ENCODE peak calls at places on chromosomes 5 and 9, in eight cellular contexts. One of them, this sample, is unnamed.

GRCh38 chr9:82168585-82168984 is 180.0 kb downstream of the SPATA31D1 start:
- DNase-seq in AG09309: no peak
- DNase-seq in PC-9: peak
- DNase-seq in fibroblast of lung: peak
- DNase-seq in H1: no peak
- DNase-seq in suprapubic skin: no peak
- DNase-seq in GM12865: no peak
- DNase-seq in heart left ventricle: no peak
- DNase-seq in this sample: peak

GRCh38 chr9:133090752-133091325 is 29.1 kb downstream of the CEL start:
- DNase-seq in H1: no peak
- DNase-seq in suprapubic skin: no peak
- DNase-seq in heart left ventricle: no peak
- DNase-seq in fibroblast of lung: no peak
- DNase-seq in GM12865: no peak
- DNase-seq in PC-9: no peak
- DNase-seq in AG09309: no peak
- DNase-seq in this sample: no peak

GRCh38 chr9:19057033-19057432 is 7.8 kb downstream of the RRAGA start:
- DNase-seq in AG09309: no peak
- DNase-seq in suprapubic skin: no peak
- DNase-seq in H1: no peak
- DNase-seq in fibroblast of lung: no peak
- DNase-seq in GM12865: no peak
- DNase-seq in heart left ventricle: no peak
- DNase-seq in PC-9: no peak
- DNase-seq in this sample: no peak

GRCh38 chr5:112077180-112077579 is 320.2 kb upstream of the NREP start:
- DNase-seq in suprapubic skin: no peak
- DNase-seq in PC-9: no peak
- DNase-seq in H1: no peak
- DNase-seq in fibroblast of lung: peak
- DNase-seq in GM12865: peak
- DNase-seq in heart left ventricle: no peak
- DNase-seq in AG09309: no peak
- DNase-seq in this sample: peak

GRCh38 chr9:105385372-105385985 is 62.4 kb upstream of the FSD1L start:
- DNase-seq in suprapubic skin: no peak
- DNase-seq in AG09309: no peak
- DNase-seq in heart left ventricle: peak
- DNase-seq in PC-9: no peak
- DNase-seq in GM12865: peak
- DNase-seq in fibroblast of lung: no peak
- DNase-seq in H1: no peak
- DNase-seq in this sample: peak

GRCh38 chr5:139565411-139566305 is 4.5 kb downstream of the UBE2D2 start:
- DNase-seq in PC-9: no peak
- DNase-seq in heart left ventricle: no peak
- DNase-seq in GM12865: peak
- DNase-seq in fibroblast of lung: no peak
- DNase-seq in suprapubic skin: no peak
- DNase-seq in H1: no peak
- DNase-seq in AG09309: no peak
- DNase-seq in this sample: peak

GRCh38 chr9:94928696-94929372 is 202.3 kb downstream of the AOPEP start:
- DNase-seq in suprapubic skin: no peak
- DNase-seq in AG09309: no peak
- DNase-seq in H1: no peak
- DNase-seq in fibroblast of lung: no peak
- DNase-seq in GM12865: no peak
- DNase-seq in PC-9: no peak
- DNase-seq in heart left ventricle: no peak
- DNase-seq in this sample: peak

GRCh38 chr5:172164773-172165212 is 23.2 kb downstream of the STK10 start:
- DNase-seq in heart left ventricle: no peak
- DNase-seq in suprapubic skin: no peak
- DNase-seq in fibroblast of lung: peak
- DNase-seq in PC-9: no peak
- DNase-seq in H1: no peak
- DNase-seq in AG09309: no peak
- DNase-seq in GM12865: no peak
- DNase-seq in this sample: no peak

GRCh38 chr5:68698025-68698940 is 395.5 kb upstream of the SLC30A5 start:
- DNase-seq in PC-9: no peak
- DNase-seq in GM12865: no peak
- DNase-seq in AG09309: no peak
- DNase-seq in H1: no peak
- DNase-seq in fibroblast of lung: no peak
- DNase-seq in heart left ventricle: no peak
- DNase-seq in suprapubic skin: no peak
- DNase-seq in this sample: no peak

GRCh38 chr9:1759009-1759408 is 256.1 kb upstream of the SMARCA2 start:
- DNase-seq in heart left ventricle: no peak
- DNase-seq in GM12865: peak
- DNase-seq in AG09309: no peak
- DNase-seq in H1: no peak
- DNase-seq in suprapubic skin: no peak
- DNase-seq in fibroblast of lung: no peak
- DNase-seq in PC-9: no peak
- DNase-seq in this sample: no peak

GRCh38 chr9:126307306-126308061 is 19.1 kb upstream of the MVB12B start:
- DNase-seq in AG09309: no peak
- DNase-seq in GM12865: no peak
- DNase-seq in heart left ventricle: no peak
- DNase-seq in PC-9: no peak
- DNase-seq in fibroblast of lung: no peak
- DNase-seq in H1: no peak
- DNase-seq in suprapubic skin: no peak
- DNase-seq in this sample: no peak

GRCh38 chr9:137294091-137294683 is 7.9 kb downstream of the NRARP start:
- DNase-seq in PC-9: peak
- DNase-seq in suprapubic skin: no peak
- DNase-seq in AG09309: no peak
- DNase-seq in heart left ventricle: no peak
- DNase-seq in fibroblast of lung: peak
- DNase-seq in GM12865: peak
- DNase-seq in H1: peak
- DNase-seq in this sample: peak

GRCh38 chr5:57094753-57095683 is 78.8 kb upstream of the GPBP1 start:
- DNase-seq in GM12865: peak
- DNase-seq in suprapubic skin: no peak
- DNase-seq in fibroblast of lung: no peak
- DNase-seq in PC-9: peak
- DNase-seq in AG09309: no peak
- DNase-seq in H1: peak
- DNase-seq in heart left ventricle: no peak
- DNase-seq in this sample: peak

GRCh38 chr5:115988002-115988401 is 25.7 kb downstream of the LVRN start:
- DNase-seq in PC-9: no peak
- DNase-seq in AG09309: no peak
- DNase-seq in suprapubic skin: no peak
- DNase-seq in heart left ventricle: no peak
- DNase-seq in fibroblast of lung: no peak
- DNase-seq in GM12865: peak
- DNase-seq in H1: no peak
- DNase-seq in this sample: no peak

GRCh38 chr5:139903805-139904565 is 108.4 kb downstream of the PSD2 start:
- DNase-seq in AG09309: no peak
- DNase-seq in fibroblast of lung: no peak
- DNase-seq in PC-9: no peak
- DNase-seq in heart left ventricle: no peak
- DNase-seq in suprapubic skin: peak
- DNase-seq in H1: peak
- DNase-seq in GM12865: peak
- DNase-seq in this sample: no peak

GRCh38 chr9:77731008-77731698 is 83.0 kb upstream of the GNA14 start:
- DNase-seq in AG09309: no peak
- DNase-seq in PC-9: no peak
- DNase-seq in fibroblast of lung: no peak
- DNase-seq in heart left ventricle: no peak
- DNase-seq in H1: no peak
- DNase-seq in suprapubic skin: no peak
- DNase-seq in GM12865: peak
- DNase-seq in this sample: no peak
- H3K4me3 ChIP-seq in AG09309: no peak
- H3K4me3 ChIP-seq in PC-9: no peak
- H3K4me3 ChIP-seq in fibroblast of lung: no peak
- H3K4me3 ChIP-seq in heart left ventricle: no peak
- H3K4me3 ChIP-seq in H1: no peak
- H3K4me3 ChIP-seq in suprapubic skin: no peak
- H3K4me3 ChIP-seq in GM12865: no peak
- H3K4me3 ChIP-seq in this sample: no peak

DNA sequence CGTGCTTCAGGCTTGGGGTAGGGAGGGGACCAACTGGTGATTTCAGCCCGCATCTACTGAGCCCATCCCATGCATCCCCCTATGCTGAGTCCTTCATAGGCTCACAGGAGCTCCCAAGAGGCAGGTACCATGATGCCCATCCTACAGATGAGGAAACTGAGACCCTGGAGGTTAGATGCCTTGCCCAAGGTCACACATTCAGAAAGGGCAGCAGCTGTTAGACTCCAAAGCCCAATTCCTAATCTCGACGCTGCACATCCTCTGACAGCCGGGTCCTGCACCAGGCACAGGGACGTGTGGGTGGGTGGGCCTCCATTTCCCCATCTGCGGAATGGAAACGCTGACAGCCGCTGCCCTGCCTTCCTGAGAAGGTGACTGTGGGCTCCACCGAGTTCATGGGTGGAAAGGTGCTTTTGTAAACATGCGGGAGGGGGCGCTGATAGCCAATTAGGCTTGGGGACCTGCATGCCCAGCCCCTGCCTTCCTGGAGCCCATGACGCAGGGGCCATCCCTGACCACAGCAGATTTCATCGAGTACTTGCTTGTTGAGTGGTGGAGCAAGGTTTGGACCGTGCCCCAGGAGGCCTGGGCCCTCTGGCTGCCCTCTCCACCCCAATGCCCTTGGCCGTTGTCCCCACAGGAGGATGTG is 2.2 kb downstream of the DNM1 start:
- DNase-seq in heart left ventricle: no peak
- DNase-seq in fibroblast of lung: no peak
- DNase-seq in suprapubic skin: no peak
- DNase-seq in AG09309: no peak
- DNase-seq in H1: no peak
- DNase-seq in PC-9: no peak
- DNase-seq in GM12865: no peak
- DNase-seq in this sample: no peak
- TF ChIP-seq CTCF in heart left ventricle: no peak
- TF ChIP-seq CTCF in fibroblast of lung: no peak
- TF ChIP-seq CTCF in suprapubic skin: no peak
- TF ChIP-seq CTCF in AG09309: no peak
- TF ChIP-seq CTCF in H1: peak
- TF ChIP-seq CTCF in PC-9: no peak
- TF ChIP-seq CTCF in GM12865: no peak
- TF ChIP-seq CTCF in this sample: no peak

GRCh38 chr5:150410524-150411244 is 2.0 kb downstream of the CD74 start:
- DNase-seq in fibroblast of lung: peak
- DNase-seq in PC-9: peak
- DNase-seq in AG09309: peak
- DNase-seq in suprapubic skin: peak
- DNase-seq in H1: peak
- DNase-seq in GM12865: peak
- DNase-seq in heart left ventricle: peak
- DNase-seq in this sample: peak

GRCh38 chr5:150407097-150407720 is 5.5 kb downstream of the CD74 start:
- DNase-seq in GM12865: peak
- DNase-seq in H1: no peak
- DNase-seq in heart left ventricle: no peak
- DNase-seq in suprapubic skin: no peak
- DNase-seq in PC-9: no peak
- DNase-seq in fibroblast of lung: no peak
- DNase-seq in AG09309: no peak
- DNase-seq in this sample: no peak

GRCh38 chr5:150411245-150411979 is 1.3 kb downstream of the CD74 start:
- DNase-seq in heart left ventricle: peak
- DNase-seq in PC-9: no peak
- DNase-seq in GM12865: peak
- DNase-seq in H1: peak
- DNase-seq in suprapubic skin: peak
- DNase-seq in fibroblast of lung: no peak
- DNase-seq in AG09309: no peak
- DNase-seq in this sample: peak

GRCh38 chr5:150412319-150413175 is at the start of gene CD74:
- DNase-seq in H1: peak
- DNase-seq in fibroblast of lung: no peak
- DNase-seq in suprapubic skin: peak
- DNase-seq in heart left ventricle: peak
- DNase-seq in PC-9: peak
- DNase-seq in AG09309: no peak
- DNase-seq in GM12865: peak
- DNase-seq in this sample: peak

DNA sequence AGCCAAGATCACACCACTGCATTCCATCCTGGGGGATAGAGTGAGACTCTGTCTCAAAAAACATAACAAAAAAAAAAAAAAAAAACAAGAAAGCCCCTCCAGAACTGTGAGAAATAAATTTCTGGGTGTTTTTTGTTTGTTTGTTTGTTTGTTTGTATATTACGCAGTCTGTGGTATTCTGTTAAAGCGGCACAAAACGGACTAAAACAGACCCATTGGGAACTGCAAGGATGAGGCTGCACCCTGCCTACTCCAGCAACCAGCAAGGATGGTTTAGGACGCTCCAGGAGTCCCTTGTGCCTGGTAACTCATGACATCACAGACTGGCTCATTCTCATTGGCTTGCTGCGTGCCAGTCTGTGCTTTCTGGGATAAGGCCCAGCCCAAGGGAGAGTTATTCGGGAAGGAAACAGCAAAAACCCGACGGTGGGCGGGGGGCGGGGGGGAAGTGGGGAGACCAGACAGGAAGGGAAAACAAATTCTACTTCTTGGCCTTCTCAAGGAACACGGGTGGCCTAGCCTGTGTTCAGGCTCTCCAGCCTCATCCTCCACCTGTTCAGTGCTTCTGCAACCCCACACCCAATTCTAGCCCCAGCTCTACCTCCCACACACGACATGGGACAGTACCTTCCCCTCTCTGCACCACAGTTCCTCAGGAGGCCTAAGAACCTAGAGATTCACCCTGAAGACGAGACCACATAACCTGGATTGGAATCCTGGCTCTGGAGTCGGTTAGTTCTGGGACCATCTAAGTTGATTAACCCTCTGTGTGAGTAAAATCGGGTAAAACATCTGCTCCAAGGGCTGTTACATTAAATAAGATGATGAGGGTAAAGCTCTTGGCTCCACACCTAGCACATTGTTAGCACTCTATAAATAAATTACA is 2.8 kb downstream of the CD74 start:
- DNase-seq in suprapubic skin: peak
- DNase-seq in H1: peak
- DNase-seq in AG09309: peak
- DNase-seq in GM12865: peak
- DNase-seq in fibroblast of lung: peak
- DNase-seq in heart left ventricle: peak
- DNase-seq in PC-9: peak
- DNase-seq in this sample: peak
- H3K4me3 ChIP-seq in suprapubic skin: peak
- H3K4me3 ChIP-seq in H1: peak
- H3K4me3 ChIP-seq in AG09309: no peak
- H3K4me3 ChIP-seq in GM12865: peak
- H3K4me3 ChIP-seq in fibroblast of lung: no peak
- H3K4me3 ChIP-seq in heart left ventricle: peak
- H3K4me3 ChIP-seq in PC-9: peak
- H3K4me3 ChIP-seq in this sample: no peak

GRCh38 chr5:95471447-95471846 is 80.3 kb downstream of the FAM81B start:
- DNase-seq in GM12865: no peak
- DNase-seq in PC-9: no peak
- DNase-seq in suprapubic skin: no peak
- DNase-seq in AG09309: no peak
- DNase-seq in H1: no peak
- DNase-seq in heart left ventricle: no peak
- DNase-seq in fibroblast of lung: no peak
- DNase-seq in this sample: no peak

GRCh38 chr5:95471922-95472321 is 80.8 kb downstream of the FAM81B start:
- DNase-seq in fibroblast of lung: peak
- DNase-seq in AG09309: peak
- DNase-seq in suprapubic skin: no peak
- DNase-seq in GM12865: no peak
- DNase-seq in heart left ventricle: no peak
- DNase-seq in PC-9: no peak
- DNase-seq in H1: no peak
- DNase-seq in this sample: peak
- TF ChIP-seq CTCF in fibroblast of lung: no peak
- TF ChIP-seq CTCF in AG09309: peak
- TF ChIP-seq CTCF in suprapubic skin: no peak
- TF ChIP-seq CTCF in GM12865: no peak
- TF ChIP-seq CTCF in heart left ventricle: no peak
- TF ChIP-seq CTCF in PC-9: no peak
- TF ChIP-seq CTCF in H1: no peak
- TF ChIP-seq CTCF in this sample: peak

This sample was measured in choroid plexus epithelial cell.